ENCODE peak calls at places on chromosomes 5 and 9, in six cellular contexts. One of them, this sample, is unnamed.

GRCh38 chr9:91515074-91515687 is 91.5 kb upstream of the NFIL3 start:
- DNase-seq in aorta: peak; percentile 58
- DNase-seq in GM19239: peak; percentile 34
- DNase-seq in activated B cell treated with CpG ODN at 0.5 μM for 24 hours: no peak
- DNase-seq in IMR-90: peak; percentile 96
- DNase-seq in CD14-positive monocyte: no peak
- DNase-seq in this sample: peak; percentile 39

GRCh38 chr9:79083621-79084020 is 488.1 kb upstream of the TLE4 start:
- DNase-seq in aorta: no peak
- DNase-seq in GM19239: no peak
- DNase-seq in activated B cell treated with CpG ODN at 0.5 μM for 24 hours: no peak
- DNase-seq in IMR-90: no peak
- DNase-seq in CD14-positive monocyte: no peak
- DNase-seq in this sample: no peak

GRCh38 chr9:125761685-125762084 is 14.5 kb downstream of the PBX3 start:
- DNase-seq in aorta: no peak
- DNase-seq in GM19239: no peak
- DNase-seq in activated B cell treated with CpG ODN at 0.5 μM for 24 hours: no peak
- DNase-seq in IMR-90: no peak
- DNase-seq in CD14-positive monocyte: no peak
- DNase-seq in this sample: no peak

GRCh38 chr5:62284946-62285891 is 20.8 kb upstream of the KIF2A start:
- DNase-seq in aorta: no peak
- DNase-seq in GM19239: no peak
- DNase-seq in activated B cell treated with CpG ODN at 0.5 μM for 24 hours: no peak
- DNase-seq in IMR-90: no peak
- DNase-seq in CD14-positive monocyte: no peak
- DNase-seq in this sample: no peak

GRCh38 chr5:157689942-157690689 is 18.8 kb downstream of the C5orf52 start:
- DNase-seq in aorta: peak; percentile 48
- DNase-seq in GM19239: no peak
- DNase-seq in activated B cell treated with CpG ODN at 0.5 μM for 24 hours: no peak
- DNase-seq in IMR-90: no peak
- DNase-seq in CD14-positive monocyte: no peak
- DNase-seq in this sample: peak; percentile 19

GRCh38 chr5:153135416-153135815 is 355.1 kb upstream of the GRIA1 start:
- DNase-seq in aorta: no peak
- DNase-seq in GM19239: no peak
- DNase-seq in activated B cell treated with CpG ODN at 0.5 μM for 24 hours: no peak
- DNase-seq in IMR-90: no peak
- DNase-seq in CD14-positive monocyte: no peak
- DNase-seq in this sample: no peak

GRCh38 chr5:143231426-143231825 is 172.1 kb downstream of the NR3C1 start:
- DNase-seq in aorta: no peak
- DNase-seq in GM19239: no peak
- DNase-seq in activated B cell treated with CpG ODN at 0.5 μM for 24 hours: no peak
- DNase-seq in IMR-90: peak; percentile 17
- DNase-seq in CD14-positive monocyte: no peak
- DNase-seq in this sample: no peak

GRCh38 chr5:92922231-92922967 is 658.6 kb downstream of the NR2F1-AS1 start:
- DNase-seq in aorta: no peak
- DNase-seq in GM19239: no peak
- DNase-seq in activated B cell treated with CpG ODN at 0.5 μM for 24 hours: no peak
- DNase-seq in IMR-90: no peak
- DNase-seq in CD14-positive monocyte: no peak
- DNase-seq in this sample: no peak

GRCh38 chr9:108650826-108651225 is 205.0 kb downstream of the ACTL7B start:
- DNase-seq in aorta: no peak
- DNase-seq in GM19239: no peak
- DNase-seq in activated B cell treated with CpG ODN at 0.5 μM for 24 hours: no peak
- DNase-seq in IMR-90: no peak
- DNase-seq in CD14-positive monocyte: no peak
- DNase-seq in this sample: no peak

GRCh38 chr9:105608685-105609598 is 51.0 kb downstream of the FKTN start:
- DNase-seq in aorta: no peak
- DNase-seq in GM19239: peak; percentile 13
- DNase-seq in activated B cell treated with CpG ODN at 0.5 μM for 24 hours: no peak
- DNase-seq in IMR-90: peak; percentile 59
- DNase-seq in CD14-positive monocyte: no peak
- DNase-seq in this sample: peak; percentile 19

GRCh38 chr5:88689662-88690351 is 193.2 kb downstream of the MEF2C start:
- DNase-seq in aorta: no peak
- DNase-seq in GM19239: no peak
- DNase-seq in activated B cell treated with CpG ODN at 0.5 μM for 24 hours: no peak
- DNase-seq in IMR-90: no peak
- DNase-seq in CD14-positive monocyte: no peak
- DNase-seq in this sample: no peak

GRCh38 chr5:56451742-56452141 is 218.6 kb upstream of the ANKRD55 start:
- DNase-seq in aorta: no peak
- DNase-seq in GM19239: no peak
- DNase-seq in activated B cell treated with CpG ODN at 0.5 μM for 24 hours: no peak
- DNase-seq in IMR-90: no peak
- DNase-seq in CD14-positive monocyte: no peak
- DNase-seq in this sample: no peak

GRCh38 chr9:113654605-113655193 is 191.2 kb downstream of the RGS3 start:
- DNase-seq in aorta: peak; percentile 90
- DNase-seq in GM19239: no peak
- DNase-seq in activated B cell treated with CpG ODN at 0.5 μM for 24 hours: no peak
- DNase-seq in IMR-90: no peak
- DNase-seq in CD14-positive monocyte: no peak
- DNase-seq in this sample: no peak

GRCh38 chr5:65141487-65141886 is 340.2 kb downstream of the ADAMTS6 start:
- DNase-seq in aorta: no peak
- DNase-seq in GM19239: no peak
- DNase-seq in activated B cell treated with CpG ODN at 0.5 μM for 24 hours: no peak
- DNase-seq in IMR-90: no peak
- DNase-seq in CD14-positive monocyte: no peak
- DNase-seq in this sample: no peak

GRCh38 chr9:136726631-136727191 is 14.3 kb downstream of the DIPK1B start:
- DNase-seq in aorta: no peak
- DNase-seq in GM19239: peak; percentile 79
- DNase-seq in activated B cell treated with CpG ODN at 0.5 μM for 24 hours: no peak
- DNase-seq in IMR-90: peak; percentile 31
- DNase-seq in CD14-positive monocyte: no peak
- DNase-seq in this sample: peak; percentile 36

GRCh38 chr5:60649288-60649917 is 50.6 kb downstream of the DEPDC1B start:
- DNase-seq in aorta: no peak
- DNase-seq in GM19239: peak; percentile 16
- DNase-seq in activated B cell treated with CpG ODN at 0.5 μM for 24 hours: no peak
- DNase-seq in IMR-90: peak; percentile 51
- DNase-seq in CD14-positive monocyte: no peak
- DNase-seq in this sample: peak; percentile 35

GRCh38 chr5:54081415-54081814 is 229.0 kb downstream of the ARL15 start:
- DNase-seq in aorta: no peak
- DNase-seq in GM19239: no peak
- DNase-seq in activated B cell treated with CpG ODN at 0.5 μM for 24 hours: no peak
- DNase-seq in IMR-90: no peak
- DNase-seq in CD14-positive monocyte: no peak
- DNase-seq in this sample: no peak

GRCh38 chr5:65535529-65535987 is 27.4 kb downstream of the CENPK start:
- DNase-seq in aorta: no peak
- DNase-seq in GM19239: no peak
- DNase-seq in activated B cell treated with CpG ODN at 0.5 μM for 24 hours: no peak
- DNase-seq in IMR-90: peak; percentile 54
- DNase-seq in CD14-positive monocyte: no peak
- DNase-seq in this sample: no peak

GRCh38 chr5:1511037-1511436 is 12.7 kb downstream of the LPCAT1 start:
- DNase-seq in aorta: peak; percentile 39
- DNase-seq in GM19239: no peak
- DNase-seq in activated B cell treated with CpG ODN at 0.5 μM for 24 hours: peak; percentile 21
- DNase-seq in IMR-90: no peak
- DNase-seq in CD14-positive monocyte: no peak
- DNase-seq in this sample: no peak

GRCh38 chr5:131280417-131280816 is 16.6 kb downstream of the CDC42SE2 start:
- DNase-seq in aorta: no peak
- DNase-seq in GM19239: no peak
- DNase-seq in activated B cell treated with CpG ODN at 0.5 μM for 24 hours: no peak
- DNase-seq in IMR-90: no peak
- DNase-seq in CD14-positive monocyte: no peak
- DNase-seq in this sample: no peak

GRCh38 chr9:85142461-85143401 is 473.2 kb downstream of the NTRK2 start:
- DNase-seq in aorta: peak; percentile 48
- DNase-seq in GM19239: peak; percentile 9
- DNase-seq in activated B cell treated with CpG ODN at 0.5 μM for 24 hours: no peak
- DNase-seq in IMR-90: no peak
- DNase-seq in CD14-positive monocyte: no peak
- DNase-seq in this sample: no peak

This sample was measured in GM12864.